ENCODE peak calls at places on chromosomes 5 and 9, in ten cellular contexts. V, Z, L, A, K, P, H, F, S and I are unnamed samples.

GRCh38 chr5:178546675-178547033 is 43.5 kb downstream of the COL23A1 start:
- DNase-seq in V (no peak), Z (no peak), L (no peak), A (no peak), K (no peak), P (no peak), H (no peak), F (no peak), S (no peak), I (no peak)

GRCh38 chr9:72315089-72315509 is 49.9 kb downstream of the ZFAND5 start:
- DNase-seq in V (no peak), Z (peak), L (peak), A (no peak), K (no peak), P (peak), H (peak), F (no peak), S (no peak), I (no peak)

GRCh38 chr9:12785251-12785880 is 10.5 kb downstream of the LURAP1L start:
- DNase-seq in V (no peak), Z (no peak), L (peak), A (no peak), K (no peak), P (no peak), H (peak), F (no peak), S (no peak), I (no peak)

GRCh38 chr9:116287721-116288120 is 134.1 kb downstream of the PAPPA start:
- DNase-seq in V (no peak), Z (no peak), L (peak), A (no peak), K (no peak), P (no peak), H (no peak), F (no peak), S (no peak), I (no peak)

GRCh38 chr5:78495800-78496199 is 135.4 kb downstream of the SCAMP1 start:
- DNase-seq in V (no peak), Z (no peak), L (no peak), A (no peak), K (no peak), P (no peak), H (no peak), F (no peak), S (no peak), I (no peak)

GRCh38 chr9:93121316-93122241 is 12.5 kb downstream of the NINJ1 start:
- DNase-seq in V (peak), Z (no peak), L (no peak), A (no peak), K (no peak), P (no peak), H (no peak), F (no peak), S (no peak), I (peak)

GRCh38 chr9:108844856-108845255 is 10.9 kb downstream of the ACTL7B start:
- DNase-seq in V (no peak), Z (no peak), L (no peak), A (no peak), K (no peak), P (no peak), H (no peak), F (no peak), S (no peak), I (no peak)

GRCh38 chr9:81028504-81028903 is 660.8 kb downstream of the TLE1 start:
- DNase-seq in V (no peak), Z (peak), L (peak), A (no peak), K (peak), P (no peak), H (no peak), F (no peak), S (no peak), I (no peak)

GRCh38 chr5:17190242-17190778 is 27.1 kb upstream of the BASP1 start:
- DNase-seq in V (no peak), Z (no peak), L (peak), A (peak), K (peak), P (peak), H (no peak), F (no peak), S (no peak), I (no peak)

GRCh38 chr5:56402273-56403223 is 169.4 kb upstream of the ANKRD55 start:
- DNase-seq in V (no peak), Z (no peak), L (no peak), A (no peak), K (no peak), P (no peak), H (no peak), F (no peak), S (no peak), I (no peak)

GRCh38 chr5:638501-639252 is 26.5 kb downstream of the CEP72 start:
- DNase-seq in V (no peak), Z (no peak), L (no peak), A (no peak), K (no peak), P (no peak), H (no peak), F (no peak), S (no peak), I (no peak)

GRCh38 chr5:50655067-50655809 is 11.2 kb upstream of the PARP8 start:
- DNase-seq in V (no peak), Z (no peak), L (no peak), A (no peak), K (no peak), P (no peak), H (no peak), F (no peak), S (no peak), I (no peak)

GRCh38 chr9:108476574-108476973 is 379.2 kb downstream of the ACTL7B start:
- DNase-seq in V (no peak), Z (no peak), L (peak), A (no peak), K (no peak), P (no peak), H (no peak), F (no peak), S (no peak), I (no peak)

GRCh38 chr9:92508018-92508417 is 25.7 kb upstream of the ASPN start:
- DNase-seq in V (no peak), Z (no peak), L (no peak), A (no peak), K (no peak), P (no peak), H (no peak), F (no peak), S (no peak), I (no peak)

GRCh38 chr5:14202462-14202861 is 59.3 kb downstream of the TRIO start:
- DNase-seq in V (no peak), Z (no peak), L (no peak), A (no peak), K (no peak), P (no peak), H (no peak), F (no peak), S (no peak), I (no peak)

GRCh38 chr5:95609711-95610110 is 10.2 kb upstream of the GPR150 start:
- DNase-seq in V (no peak), Z (no peak), L (peak), A (no peak), K (no peak), P (no peak), H (no peak), F (no peak), S (no peak), I (no peak)

GRCh38 chr5:40679071-40679997 is at the start of gene PTGER4:
- DNase-seq in V (peak), Z (peak), L (peak), A (peak), K (peak), P (peak), H (peak), F (peak), S (no peak), I (peak)

GRCh38 chr5:73564018-73564417 is 1.4 kb downstream of the ANKRA2 start:
- DNase-seq in V (no peak), Z (no peak), L (no peak), A (no peak), K (no peak), P (no peak), H (no peak), F (no peak), S (no peak), I (no peak)

GRCh38 chr9:20670395-20670794 is 13.7 kb upstream of the FOCAD start:
- DNase-seq in V (no peak), Z (no peak), L (no peak), A (no peak), K (no peak), P (no peak), H (no peak), F (no peak), S (no peak), I (no peak)

GRCh38 chr5:43275391-43275790 is 37.8 kb downstream of the HMGCS1 start:
- DNase-seq in V (no peak), Z (no peak), L (no peak), A (no peak), K (no peak), P (no peak), H (no peak), F (no peak), S (no peak), I (no peak)

GRCh38 chr5:33933723-33934544 is 2.3 kb upstream of the RXFP3 start:
- DNase-seq in V (no peak), Z (no peak), L (peak), A (no peak), K (no peak), P (no peak), H (no peak), F (no peak), S (no peak), I (no peak)

GRCh38 chr9:124553738-124554137 is 46.5 kb upstream of the NR5A1 start:
- DNase-seq in V (no peak), Z (no peak), L (peak), A (no peak), K (peak), P (no peak), H (no peak), F (no peak), S (no peak), I (no peak)

GRCh38 chr9:115006660-115007059 is 76.3 kb upstream of the TNFSF8 start:
- DNase-seq in V (no peak), Z (no peak), L (peak), A (no peak), K (peak), P (no peak), H (no peak), F (no peak), S (no peak), I (no peak)

GRCh38 chr5:14507156-14507941 is 74.2 kb upstream of the OTULINL start:
- DNase-seq in V (no peak), Z (no peak), L (no peak), A (no peak), K (no peak), P (no peak), H (no peak), F (no peak), S (no peak), I (no peak)

GRCh38 chr9:112831281-112831851 is 59.3 kb downstream of the SLC46A2 start:
- DNase-seq in V (no peak), Z (no peak), L (no peak), A (no peak), K (no peak), P (no peak), H (no peak), F (no peak), S (no peak), I (no peak)

GRCh38 chr9:126722922-126723806 is 81.7 kb upstream of the ZBTB43 start:
- DNase-seq in V (no peak), Z (no peak), L (no peak), A (peak), K (no peak), P (peak), H (peak), F (peak), S (no peak), I (peak)

GRCh38 chr9:100038472-100038871 is 60.3 kb downstream of the ERP44 start:
- DNase-seq in V (no peak), Z (no peak), L (no peak), A (no peak), K (no peak), P (no peak), H (no peak), F (no peak), S (no peak), I (no peak)

GRCh38 chr9:3578786-3579185 is 53.0 kb upstream of the RFX3 start:
- DNase-seq in V (no peak), Z (peak), L (peak), A (no peak), K (no peak), P (no peak), H (no peak), F (no peak), S (no peak), I (no peak)

GRCh38 chr5:158754018-158754514 is 345.6 kb downstream of the EBF1 start:
- DNase-seq in V (no peak), Z (peak), L (peak), A (no peak), K (no peak), P (no peak), H (no peak), F (no peak), S (no peak), I (no peak)

GRCh38 chr5:123673107-123673506 is 161.1 kb downstream of the CSNK1G3 start:
- DNase-seq in V (no peak), Z (peak), L (no peak), A (no peak), K (no peak), P (no peak), H (no peak), F (no peak), S (no peak), I (no peak)

GRCh38 chr5:160507181-160507811 is 85.6 kb downstream of the PTTG1 start:
- DNase-seq in V (no peak), Z (no peak), L (peak), A (no peak), K (no peak), P (no peak), H (no peak), F (no peak), S (no peak), I (no peak)

GRCh38 chr5:173885481-173886010 is 2.6 kb upstream of the CPEB4 start:
- DNase-seq in V (no peak), Z (no peak), L (no peak), A (no peak), K (no peak), P (no peak), H (no peak), F (no peak), S (no peak), I (no peak)
- TF ChIP-seq CTCF in V (no peak), Z (no peak), L (no peak), A (no peak), K (no peak), P (no peak), H (no peak), F (no peak), S (no peak), I (no peak)

GRCh38 chr5:157473383-157474370 is 13.7 kb downstream of the NIPAL4 start:
- DNase-seq in V (no peak), Z (no peak), L (peak), A (no peak), K (no peak), P (no peak), H (no peak), F (no peak), S (no peak), I (no peak)
- TF ChIP-seq CTCF in V (no peak), Z (no peak), L (no peak), A (peak), K (no peak), P (no peak), H (no peak), F (no peak), S (no peak), I (no peak)

DNA sequence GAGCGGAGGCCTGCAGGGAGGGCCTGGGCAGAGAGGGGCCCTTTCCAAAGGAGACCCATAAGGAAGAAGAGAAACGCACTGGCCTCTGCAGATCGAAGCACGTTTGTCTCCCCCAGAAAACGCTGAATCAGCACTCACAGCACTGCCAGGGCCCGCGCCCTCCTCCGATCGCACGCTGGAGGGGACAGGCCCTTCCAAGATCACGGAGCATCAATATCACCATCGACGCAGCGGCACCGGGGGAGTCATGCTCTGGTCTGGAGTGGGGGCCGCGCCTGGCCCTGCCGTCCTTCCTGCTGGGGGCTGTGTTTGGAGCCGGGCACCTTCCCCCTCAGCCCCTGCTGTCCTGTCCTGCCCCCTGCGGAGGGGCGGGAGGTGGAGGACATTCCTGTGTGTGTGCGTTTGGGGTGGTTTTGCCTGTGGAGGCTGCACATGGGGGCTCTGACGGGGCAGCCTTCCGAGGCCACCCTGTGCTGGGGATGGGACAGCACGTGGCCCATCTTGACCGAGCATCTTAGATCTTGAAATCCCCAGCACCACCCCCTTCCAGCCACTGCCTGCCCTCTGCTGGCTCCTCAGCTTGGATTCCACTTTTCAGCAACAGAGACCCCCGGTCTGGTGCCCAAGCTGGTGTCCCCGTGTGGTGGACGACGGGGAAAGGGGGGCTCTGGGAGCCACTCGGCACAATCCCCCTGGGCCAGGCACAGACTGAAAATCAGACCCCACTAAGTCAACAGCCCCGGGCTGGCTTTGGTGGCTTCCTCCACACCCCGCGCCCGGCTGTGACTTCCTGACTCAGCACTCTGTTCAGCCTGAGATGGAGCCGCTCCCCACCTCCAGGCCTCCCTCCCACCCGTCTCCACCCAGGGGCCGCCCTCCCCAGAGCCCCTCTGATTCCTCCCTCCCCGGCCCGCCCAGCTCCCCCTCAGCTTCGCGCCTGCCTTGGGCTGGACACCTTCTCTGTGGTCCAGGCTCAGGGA is 8.3 kb downstream of the TMEM250 start:
- DNase-seq in V (no peak), Z (no peak), L (peak), A (no peak), K (no peak), P (no peak), H (no peak), F (no peak), S (no peak), I (no peak)
- TF ChIP-seq CTCF in V (no peak), Z (peak), L (peak), A (no peak), K (peak), P (no peak), H (no peak), F (no peak), S (no peak), I (peak)

GRCh38 chr5:22986281-22986680 is 133.1 kb upstream of the CDH12 start:
- DNase-seq in V (no peak), Z (no peak), L (no peak), A (no peak), K (no peak), P (no peak), H (no peak), F (no peak), S (no peak), I (no peak)
- TF ChIP-seq CTCF in V (no peak), Z (no peak), L (no peak), A (no peak), K (no peak), P (no peak), H (no peak), F (no peak), S (no peak), I (no peak)

GRCh38 chr5:142014911-142015584 is 2.2 kb upstream of the GNPDA1 start:
- DNase-seq in V (no peak), Z (peak), L (peak), A (no peak), K (no peak), P (peak), H (peak), F (peak), S (no peak), I (no peak)
- TF ChIP-seq CTCF in V (no peak), Z (peak), L (peak), A (peak), K (peak), P (peak), H (peak), F (peak), S (no peak), I (peak)

GRCh38 chr9:25716220-25716872 is 38.1 kb upstream of the TUSC1 start:
- DNase-seq in V (no peak), Z (peak), L (peak), A (peak), K (peak), P (peak), H (peak), F (no peak), S (peak), I (no peak)
- TF ChIP-seq CTCF in V (no peak), Z (peak), L (peak), A (no peak), K (peak), P (peak), H (peak), F (peak), S (no peak), I (peak)

DNA sequence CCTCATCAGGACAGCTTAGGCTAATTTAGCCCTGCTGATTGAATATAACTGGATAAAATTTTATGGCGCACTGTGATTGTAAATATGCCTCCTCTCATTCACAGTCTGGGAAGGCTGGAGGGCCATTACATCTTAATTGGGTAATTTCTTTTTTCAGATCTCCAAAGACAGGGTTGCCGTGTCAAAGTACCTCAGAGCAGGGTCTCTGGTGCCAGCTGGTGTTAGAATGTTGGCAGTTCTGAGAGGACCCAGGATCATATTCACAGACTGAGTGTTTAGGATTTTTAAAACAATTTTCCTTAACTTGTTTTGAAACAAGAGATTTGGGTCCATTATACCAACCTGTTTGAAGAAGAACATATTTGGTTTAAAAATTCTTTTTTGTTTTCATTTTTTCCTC is 455.7 kb upstream of the TLE4 start:
- DNase-seq in V (no peak), Z (no peak), L (no peak), A (no peak), K (no peak), P (no peak), H (no peak), F (no peak), S (no peak), I (no peak)
- TF ChIP-seq CTCF in V (no peak), Z (no peak), L (no peak), A (no peak), K (no peak), P (no peak), H (no peak), F (no peak), S (no peak), I (no peak)

DNA sequence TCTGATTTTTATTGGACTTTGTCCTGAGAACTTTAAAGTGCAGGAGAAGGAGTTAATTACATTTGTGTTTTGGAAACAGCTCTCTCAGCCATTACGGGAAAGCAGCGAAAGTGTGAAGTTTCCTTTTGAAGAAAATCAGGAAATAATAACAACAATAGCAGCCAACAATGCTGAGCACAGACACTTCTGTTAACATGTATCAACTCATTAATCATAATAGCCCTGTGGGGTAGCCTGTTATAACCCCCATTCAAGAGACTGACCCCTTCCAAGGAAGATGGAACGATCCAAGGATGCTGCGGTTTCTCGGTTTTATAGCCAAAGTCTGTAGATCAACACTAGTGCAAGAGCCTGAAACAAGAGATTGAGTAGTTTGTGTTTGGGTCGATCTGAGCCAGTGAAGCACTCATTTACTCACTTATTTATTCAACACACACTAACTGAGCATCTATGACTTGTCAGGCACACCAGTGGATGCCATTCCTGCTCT is 195.5 kb downstream of the DRD1 start:
- DNase-seq in V (no peak), Z (no peak), L (no peak), A (no peak), K (no peak), P (no peak), H (no peak), F (no peak), S (no peak), I (no peak)
- TF ChIP-seq CTCF in V (no peak), Z (no peak), L (no peak), A (no peak), K (no peak), P (no peak), H (no peak), F (no peak), S (no peak), I (no peak)

DNA sequence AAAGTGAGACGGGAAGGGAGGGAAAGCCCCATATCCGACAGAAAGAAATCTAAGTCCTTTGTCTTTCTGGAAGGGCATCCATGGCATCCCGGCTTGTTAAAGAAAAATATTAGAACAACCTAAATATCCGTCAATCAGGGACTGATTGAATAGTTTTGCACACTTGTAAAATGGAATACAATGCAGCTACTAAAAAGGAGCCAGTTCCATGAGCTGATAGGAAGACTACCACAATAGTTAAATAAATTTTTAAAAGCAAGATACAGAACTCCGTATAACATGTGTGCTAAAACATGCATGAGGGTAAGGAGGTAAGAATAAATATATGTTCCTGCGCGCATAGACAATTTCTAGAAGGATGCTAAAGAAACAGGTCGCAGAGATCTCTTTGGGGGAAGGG is 12.8 kb upstream of the GNPDA1 start:
- DNase-seq in V (no peak), Z (no peak), L (no peak), A (no peak), K (no peak), P (no peak), H (no peak), F (no peak), S (no peak), I (no peak)
- TF ChIP-seq CTCF in V (no peak), Z (no peak), L (no peak), A (no peak), K (no peak), P (no peak), H (no peak), F (no peak), S (no peak), I (no peak)